ENCODE peak calls at places on chromosomes 12 and 14, in ten cellular contexts. R is right lobe of liver; Z is GM23338; Y is CD8-positive, alpha-beta T cell; P is IMR-90; I is psoas muscle; O is heart left ventricle; D is transverse colon; L is thoracic aorta; S is esophagus squamous epithelium. B is an unnamed sample.

GRCh38 chr14:59688224-59689170 is 111.9 kb upstream of the CCDC175 start:
- DNase-seq in L (peak; percentile 21), P (peak; percentile 53), Y (peak; percentile 0), D (peak; percentile 58), R (no peak), Z (peak; percentile 82), S (no peak), O (no peak), I (no peak), B (no peak)

GRCh38 chr14:30362369-30363218 is 196.4 kb upstream of the G2E3 start:
- DNase-seq in S (no peak), Z (no peak), P (no peak), I (no peak), O (no peak), Y (no peak), L (no peak), D (no peak), R (no peak), B (no peak)

GRCh38 chr14:20454359-20454644 is 310 bp downstream of the OSGEP start:
- DNase-seq in P (peak; percentile 82), D (peak; percentile 89), Z (no peak), R (no peak), I (no peak), S (no peak), O (no peak), L (peak; percentile 33), Y (no peak), B (no peak)

GRCh38 chr14:97426776-97427175 is 629.6 kb downstream of the VRK1 start:
- DNase-seq in Z (no peak), R (no peak), O (no peak), D (no peak), Y (no peak), L (no peak), I (no peak), P (no peak), S (no peak), B (no peak)

GRCh38 chr12:31618228-31619025 is 27.5 kb upstream of the DENND5B start:
- DNase-seq in R (no peak), I (no peak), D (no peak), L (no peak), S (no peak), Z (no peak), Y (no peak), P (peak; percentile 26), O (no peak), B (no peak)

GRCh38 chr12:4947297-4947696 is 37.6 kb downstream of the KCNA1 start:
- DNase-seq in I (no peak), R (no peak), L (no peak), Z (no peak), O (no peak), D (no peak), Y (no peak), S (no peak), P (no peak), B (no peak)

GRCh38 chr14:75448209-75448608 is 20.4 kb downstream of the JDP2 start:
- DNase-seq in I (no peak), S (no peak), L (no peak), P (no peak), Z (no peak), R (no peak), Y (no peak), D (no peak), O (no peak), B (no peak)

GRCh38 chr14:64966976-64967375 is 5.2 kb downstream of the RAB15 start:
- DNase-seq in L (no peak), I (no peak), D (peak; percentile 32), P (no peak), S (no peak), R (no peak), O (no peak), Z (no peak), Y (no peak), B (no peak)

DNA sequence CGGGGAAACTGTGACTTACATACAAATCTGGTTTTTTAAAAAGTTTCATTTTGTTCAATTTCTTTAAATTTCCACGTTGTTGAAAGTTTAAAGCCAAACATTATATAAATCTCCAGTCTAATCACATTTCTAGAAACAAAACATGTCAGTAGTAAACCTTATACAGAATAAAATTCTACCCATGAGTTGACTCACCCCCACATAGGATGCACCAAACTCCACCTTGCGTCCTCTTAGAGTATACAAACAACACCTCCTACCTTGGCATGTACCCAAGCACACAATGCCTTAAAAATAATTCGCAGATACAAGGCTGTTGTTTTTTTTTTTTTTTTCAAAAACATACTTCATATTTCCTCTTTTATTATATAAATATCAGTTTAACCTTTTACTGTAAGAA is 3.4 kb downstream of the FBXL14 start:
- DNase-seq in P (no peak), D (peak; percentile 37), Z (no peak), L (no peak), R (no peak), I (no peak), Y (no peak), O (no peak), S (no peak), B (no peak)
- H3K4me3 ChIP-seq in P (peak overlapping the region; percentile 20), D (peak overlapping the region; percentile 78), Z (peak overlapping the region; percentile 45), L (peak overlapping the region; percentile 83), R (no peak overlapping the region), I (peak overlapping the region; percentile 96), Y (no peak overlapping the region), O (peak overlapping the region; percentile 79), S (peak overlapping the region; percentile 82), B (peak overlapping the region; percentile 89)

GRCh38 chr12:57241556-57242310 is 9.3 kb downstream of the STAC3 start:
- DNase-seq in L (no peak), S (no peak), D (no peak), Z (peak; percentile 20), I (peak; percentile 67), R (no peak), P (no peak), Y (no peak), O (no peak), B (no peak)

GRCh38 chr12:57243521-57244305 is 7.3 kb downstream of the STAC3 start:
- DNase-seq in I (peak; percentile 86), Y (peak; percentile 76), P (peak; percentile 56), R (peak; percentile 82), L (no peak), O (peak; percentile 79), D (peak; percentile 86), S (no peak), Z (peak; percentile 95), B (peak; percentile 79)

GRCh38 chr12:57242691-57243454 is 8.1 kb downstream of the STAC3 start:
- DNase-seq in R (peak; percentile 65), Y (peak; percentile 51), O (peak; percentile 70), I (peak; percentile 76), S (no peak), Z (peak; percentile 96), P (peak; percentile 35), L (no peak), D (peak; percentile 72), B (no peak)

GRCh38 chr12:57240926-57241555 is 9.9 kb downstream of the STAC3 start:
- DNase-seq in L (no peak), S (no peak), I (peak; percentile 71), Y (no peak), D (peak; percentile 28), O (no peak), R (no peak), P (no peak), Z (peak; percentile 81), B (no peak)

GRCh38 chr12:57242329-57242690 is 8.7 kb downstream of the STAC3 start:
- DNase-seq in Y (no peak), S (no peak), I (peak; percentile 91), L (no peak), Z (no peak), O (peak; percentile 70), D (peak; percentile 56), R (peak; percentile 81), P (no peak), B (peak; percentile 60)
- H3K4me1 ChIP-seq in Y (peaks cover 68% of the 10 kb centered on the region), S (peaks cover 70% of the 10 kb centered on the region), I (peaks cover 62% of the 10 kb centered on the region), L (peaks cover 33% of the 10 kb centered on the region), Z (peaks cover 40% of the 10 kb centered on the region), O (peaks cover 67% of the 10 kb centered on the region), D (peaks cover 63% of the 10 kb centered on the region), R (peaks cover 7% of the 10 kb centered on the region), P (peaks cover 17% of the 10 kb centered on the region), B (peaks cover 66% of the 10 kb centered on the region)

GRCh38 chr12:116425256-116426193 is 133.7 kb upstream of the MAP1LC3B2 start:
- DNase-seq in I (no peak), D (no peak), P (no peak), L (no peak), Y (no peak), R (no peak), O (no peak), Z (no peak), S (no peak), B (no peak)

GRCh38 chr12:116423053-116423452 is 136.1 kb upstream of the MAP1LC3B2 start:
- DNase-seq in I (no peak), O (no peak), Z (no peak), S (no peak), L (no peak), R (no peak), D (no peak), Y (no peak), P (peak; percentile 82), B (no peak)

GRCh38 chr12:116427200-116427932 is 131.8 kb upstream of the MAP1LC3B2 start:
- DNase-seq in I (no peak), L (no peak), D (no peak), S (no peak), R (no peak), Y (no peak), Z (peak; percentile 97), P (no peak), O (no peak), B (no peak)

GRCh38 chr12:116430911-116431565 is 128.1 kb upstream of the MAP1LC3B2 start:
- DNase-seq in Y (no peak), P (no peak), S (no peak), R (no peak), O (no peak), I (no peak), D (no peak), L (no peak), Z (no peak), B (no peak)

GRCh38 chr12:116426391-116427136 is 132.6 kb upstream of the MAP1LC3B2 start:
- DNase-seq in P (peak; percentile 98), Z (peak; percentile 89), D (peak; percentile 27), S (no peak), R (no peak), O (peak; percentile 57), I (peak; percentile 74), L (peak; percentile 72), Y (no peak), B (peak; percentile 35)
- TF ChIP-seq CTCF in P (peak; percentile 63), Z (peak; percentile 33), D (no peak), S (no peak), R (no peak), O (no peak), I (peak; percentile 7), L (peak; percentile 56), Y (no peak), B (peak; percentile 31)

GRCh38 chr12:121903202-121903601 is 14.6 kb downstream of the PSMD9 start:
- DNase-seq in L (no peak), O (no peak), Z (peak; percentile 14), R (no peak), I (no peak), D (no peak), S (no peak), Y (no peak), P (no peak), B (no peak)
- H3K4me3 ChIP-seq in L (no peak overlapping the region), O (no peak overlapping the region), Z (no peak overlapping the region), R (no peak overlapping the region), I (no peak overlapping the region), D (no peak overlapping the region), S (no peak overlapping the region), Y (no peak overlapping the region), P (no peak overlapping the region), B (no peak overlapping the region)

GRCh38 chr12:89950421-89950820 is 241.8 kb upstream of the ATP2B1 start:
- DNase-seq in P (no peak), Y (no peak), D (no peak), O (no peak), R (no peak), Z (no peak), S (no peak), L (no peak), I (no peak), B (no peak)
- H3K4me1 ChIP-seq in P (peaks cover 21% of the 10 kb centered on the region), Y (peaks cover 36% of the 10 kb centered on the region), D (peaks cover 67% of the 10 kb centered on the region), O (peaks cover 32% of the 10 kb centered on the region), R (no peaks in the 10 kb centered on the region), Z (peaks cover 24% of the 10 kb centered on the region), S (peaks cover 56% of the 10 kb centered on the region), L (peaks cover 17% of the 10 kb centered on the region), I (peaks cover 8% of the 10 kb centered on the region), B (peaks cover 28% of the 10 kb centered on the region)

B was measured in left ventricle myocardium inferior.